ENCODE peak calls at places on chromosome 18, in nine cellular contexts. Q is activated CD8-positive, alpha-beta memory T cell treated with anti-CD3 and anti-CD28 coated beads for 1 hour; G is KG1; O is SIG-M5; R is NCI-H2081 treated with DMSO at 0.1 percent for 48 hours; I is occipital lobe; S is naive B cell; P is neuronal stem cell; L is stimulated activated CD8-positive, alpha-beta memory T cell treated with anti-CD3 and anti-CD28 coated beads, Interleukin-2, amount 100 ng/mL, for 1 hour. F is an unnamed sample.

GRCh38 chr18:73136134-73136533 is 268.3 kb upstream of the NETO1 start:
- DNase-seq in R (peak; percentile 5), I (no peak), G (peak; percentile 43), Q (no peak), L (no peak), P (no peak), S (peak; percentile 29), O (no peak), F (no peak)

GRCh38 chr18:55634545-55634944 is 46.6 kb upstream of the TCF4 start:
- DNase-seq in R (no peak), G (no peak), Q (no peak), S (no peak), P (no peak), L (no peak), O (peak; percentile 60), I (no peak), F (peak; percentile 56)

GRCh38 chr18:13163167-13163927 is 55.2 kb upstream of the LDLRAD4 start:
- DNase-seq in G (no peak), L (no peak), R (no peak), O (no peak), P (no peak), Q (no peak), I (no peak), S (no peak), F (no peak)

GRCh38 chr18:23231340-23232021 is 96.2 kb downstream of the CABLES1 start:
- DNase-seq in I (peak; percentile 50), R (no peak), P (no peak), G (no peak), Q (peak; percentile 35), L (peak; percentile 44), S (peak; percentile 94), O (peak; percentile 94), F (peak; percentile 100)

GRCh38 chr18:42675810-42676209 is 439.7 kb downstream of the RIT2 start:
- DNase-seq in I (no peak), Q (no peak), O (no peak), G (no peak), P (no peak), S (no peak), R (no peak), L (no peak), F (no peak)

GRCh38 chr18:34773378-34773777 is 63.3 kb downstream of the DTNA start:
- DNase-seq in Q (no peak), P (no peak), O (no peak), R (no peak), G (no peak), S (no peak), I (no peak), L (no peak), F (no peak)

GRCh38 chr18:8197510-8197909 is 411.7 kb upstream of the RAB12 start:
- DNase-seq in I (no peak), Q (no peak), R (no peak), O (no peak), L (no peak), G (no peak), P (no peak), S (no peak), F (no peak)

GRCh38 chr18:6941988-6942387 is 175.6 kb downstream of the LAMA1 start:
- DNase-seq in P (no peak), R (no peak), G (no peak), I (no peak), Q (no peak), S (no peak), L (no peak), O (no peak), F (no peak)

GRCh38 chr18:2240311-2240705 is 331.0 kb downstream of the METTL4 start:
- DNase-seq in L (no peak), S (no peak), Q (no peak), I (no peak), G (no peak), O (no peak), P (no peak), R (no peak), F (no peak)

GRCh38 chr18:45521151-45521550 is 94.1 kb upstream of the SLC14A2 start:
- DNase-seq in S (no peak), G (no peak), I (no peak), O (no peak), Q (no peak), L (no peak), P (no peak), R (no peak), F (no peak)

GRCh38 chr18:3683483-3683882 is 233.5 kb downstream of the TGIF1 start:
- DNase-seq in O (no peak), L (no peak), P (no peak), G (no peak), R (no peak), S (no peak), Q (no peak), I (no peak), F (no peak)

GRCh38 chr18:48324651-48325050 is 84.5 kb downstream of the ZBTB7C start:
- DNase-seq in G (no peak), L (no peak), P (no peak), Q (no peak), R (no peak), S (no peak), I (no peak), O (no peak), F (no peak)

GRCh38 chr18:29488617-29489016 is 1311.7 kb upstream of the CDH2 start:
- DNase-seq in Q (no peak), O (no peak), L (no peak), S (no peak), P (no peak), R (no peak), I (no peak), G (no peak), F (no peak)

GRCh38 chr18:52781113-52781512 is 441.1 kb downstream of the DCC start:
- DNase-seq in Q (no peak), I (no peak), S (no peak), P (no peak), L (no peak), R (no peak), G (no peak), O (no peak), F (no peak)

GRCh38 chr18:3119401-3120323 is 100.1 kb downstream of the MYOM1 start:
- DNase-seq in Q (no peak), I (no peak), L (no peak), O (no peak), S (no peak), R (no peak), G (no peak), P (no peak), F (no peak)

GRCh38 chr18:79123948-79124347 is 54.8 kb downstream of the ATP9B start:
- DNase-seq in G (no peak), P (no peak), L (no peak), S (no peak), R (no peak), O (no peak), Q (no peak), I (peak; percentile 17), F (no peak)

GRCh38 chr18:11865071-11865470 is 13.9 kb downstream of the CHMP1B start:
- DNase-seq in I (no peak), O (no peak), L (no peak), S (no peak), Q (no peak), G (no peak), R (no peak), P (no peak), F (no peak)

GRCh38 chr18:3596324-3597158 is 146.6 kb downstream of the TGIF1 start:
- DNase-seq in S (peak; percentile 30), O (no peak), L (no peak), Q (no peak), I (peak; percentile 10), G (peak; percentile 39), P (no peak), R (no peak), F (peak; percentile 93)

GRCh38 chr18:10051877-10052631 is 138.2 kb downstream of the VAPA start:
- DNase-seq in R (no peak), G (no peak), L (no peak), P (no peak), Q (no peak), S (no peak), I (no peak), O (no peak), F (no peak)

GRCh38 chr18:2274613-2275012 is 296.7 kb downstream of the METTL4 start:
- DNase-seq in S (no peak), P (no peak), L (no peak), R (no peak), I (no peak), G (no peak), O (no peak), Q (no peak), F (no peak)

GRCh38 chr18:13716916-13717315 is 9.4 kb downstream of the FAM210A start:
- DNase-seq in R (no peak), O (no peak), S (no peak), Q (no peak), I (no peak), P (no peak), L (no peak), G (no peak), F (no peak)

GRCh38 chr18:72973831-72974230 is 106.0 kb upstream of the NETO1 start:
- DNase-seq in Q (no peak), S (no peak), P (no peak), O (no peak), I (no peak), R (no peak), L (no peak), G (no peak), F (no peak)

GRCh38 chr18:12059334-12060181 is 34.1 kb upstream of the ANKRD62 start:
- DNase-seq in P (no peak), O (no peak), L (no peak), G (no peak), I (no peak), Q (no peak), R (no peak), S (no peak), F (no peak)

GRCh38 chr18:44898536-44898935 is 217.8 kb downstream of the SETBP1 start:
- DNase-seq in S (no peak), P (no peak), I (no peak), G (no peak), O (no peak), L (no peak), Q (no peak), R (no peak), F (no peak)

GRCh38 chr18:76494181-76494540 is 881 bp downstream of the ZNF516 start:
- DNase-seq in G (no peak), O (no peak), S (peak; percentile 17), R (no peak), L (no peak), Q (no peak), I (no peak), P (peak; percentile 50), F (peak; percentile 25)

GRCh38 chr18:48605408-48605845 is 66.6 kb downstream of the CTIF start:
- DNase-seq in S (no peak), O (no peak), I (no peak), Q (no peak), L (no peak), R (no peak), G (no peak), P (no peak), F (peak; percentile 98)

GRCh38 chr18:79486356-79487197 is 90.8 kb downstream of the NFATC1 start:
- DNase-seq in L (no peak), O (no peak), P (no peak), Q (no peak), G (no peak), S (no peak), I (no peak), R (no peak), F (no peak)

GRCh38 chr18:9596843-9597242 is 17.5 kb downstream of the PPP4R1 start:
- DNase-seq in L (no peak), I (no peak), G (no peak), Q (no peak), P (no peak), S (no peak), O (no peak), R (no peak), F (no peak)

GRCh38 chr18:35777042-35777441 is 195.4 kb upstream of the RMP24 start:
- DNase-seq in R (no peak), S (no peak), P (no peak), O (no peak), Q (no peak), L (no peak), I (no peak), G (no peak), F (no peak)

GRCh38 chr18:45753251-45753650 is 29.3 kb downstream of the SLC14A1 start:
- DNase-seq in S (no peak), I (no peak), P (no peak), Q (no peak), R (no peak), L (no peak), G (no peak), O (no peak), F (no peak)

GRCh38 chr18:63315879-63316278 is 3.7 kb downstream of the BCL2 start:
- DNase-seq in L (no peak), R (no peak), Q (no peak), O (no peak), I (no peak), G (no peak), P (no peak), S (no peak), F (no peak)

F was measured in GF-D8.